ENCODE peak calls at places on chromosome 12, in seven cellular contexts. A is IMR-90, M is H9, R is mesenchymal stem cell, E is neuronal stem cell, X is H1, O is mesendoderm. K is an unnamed sample.

GRCh38 chr12:55670213-55670730 is 33.6 kb downstream of the OR10P1 start:
- DNase-seq in R (no peak), E (no peak), M (peak; percentile 22), A (no peak), O (no peak), X (no peak), K (no peak)

GRCh38 chr12:13100882-13101769 is 2.3 kb downstream of the GSG1 start:
- DNase-seq in E (peak; percentile 90), R (peak; percentile 98), M (peak; percentile 95), A (peak; percentile 91), O (peak; percentile 97), X (peak; percentile 47), K (peak; percentile 96)

GRCh38 chr12:102917026-102917787 is at the start of gene PAH:
- DNase-seq in O (peak; percentile 62), X (peak; percentile 51), R (no peak), E (peak; percentile 23), M (peak; percentile 97), A (no peak), K (no peak)

GRCh38 chr12:53268637-53269562 is 801 bp downstream of the ESPL1 start:
- DNase-seq in X (no peak), A (no peak), E (no peak), R (peak; percentile 18), M (no peak), O (peak; percentile 29), K (no peak)

GRCh38 chr12:3332190-3332589 is 158.8 kb upstream of the PRMT8 start:
- DNase-seq in O (no peak), R (peak; percentile 2), A (peak; percentile 21), M (no peak), X (no peak), E (no peak), K (no peak)

GRCh38 chr12:66829660-66830325 is 150.9 kb upstream of the GRIP1 start:
- DNase-seq in X (no peak), M (no peak), A (no peak), O (no peak), R (no peak), E (no peak), K (no peak)

GRCh38 chr12:92928431-92928961 is 599 bp downstream of the EEA1 start:
- DNase-seq in X (no peak), E (no peak), R (peak; percentile 51), O (no peak), A (no peak), M (no peak), K (peak; percentile 46)

GRCh38 chr12:47885012-47885501 is 19.7 kb downstream of the VDR start:
- DNase-seq in X (no peak), A (no peak), O (no peak), R (no peak), E (no peak), M (no peak), K (no peak)

GRCh38 chr12:116441292-116441691 is 117.9 kb upstream of the MAP1LC3B2 start:
- DNase-seq in E (no peak), R (no peak), M (no peak), O (no peak), X (no peak), A (peak; percentile 30), K (no peak)

GRCh38 chr12:85425349-85425612 is 145.3 kb downstream of the ALX1 start:
- DNase-seq in X (no peak), A (no peak), O (no peak), M (no peak), R (no peak), E (no peak), K (no peak)

GRCh38 chr12:104864668-104865067 is 93.4 kb downstream of the SLC41A2 start:
- DNase-seq in R (no peak), M (no peak), O (no peak), X (no peak), E (no peak), A (peak; percentile 18), K (peak; percentile 26)

GRCh38 chr12:67520611-67521010 is 127.9 kb upstream of the DYRK2 start:
- DNase-seq in O (no peak), R (no peak), M (no peak), X (no peak), A (no peak), E (no peak), K (no peak)

GRCh38 chr12:56929780-56930179 is 4.4 kb downstream of the SDR9C7 start:
- DNase-seq in E (no peak), O (no peak), M (no peak), A (no peak), R (no peak), X (no peak), K (no peak)

GRCh38 chr12:79725987-79726386 is 35.2 kb upstream of the PAWR start:
- DNase-seq in X (no peak), E (no peak), A (peak; percentile 84), O (no peak), M (no peak), R (peak; percentile 16), K (no peak)

GRCh38 chr12:3496964-3497363 is 6.0 kb downstream of the PRMT8 start:
- DNase-seq in R (no peak), O (peak; percentile 76), E (no peak), A (no peak), M (peak; percentile 67), X (no peak), K (peak; percentile 14)

GRCh38 chr12:123436017-123436964 is at the start of gene RILPL2:
- DNase-seq in M (peak; percentile 85), A (peak; percentile 65), O (peak; percentile 77), E (peak; percentile 49), R (peak; percentile 93), X (no peak), K (peak; percentile 87)

GRCh38 chr12:57342207-57342691 is 88.6 kb downstream of the R3HDM2 start:
- DNase-seq in E (peak; percentile 27), X (peak; percentile 21), R (peak; percentile 65), A (peak; percentile 54), O (peak; percentile 72), M (peak; percentile 65), K (peak; percentile 23)

GRCh38 chr12:10186299-10186698 is 7.5 kb downstream of the TMEM52B start:
- DNase-seq in E (no peak), O (no peak), R (no peak), X (no peak), A (no peak), M (no peak), K (no peak)

GRCh38 chr12:65657635-65658034 is 166.6 kb upstream of the HMGA2 start:
- DNase-seq in R (no peak), M (no peak), A (no peak), O (no peak), X (no peak), E (no peak), K (no peak)

GRCh38 chr12:52018448-52019122 is 11.8 kb downstream of the TAMALIN start:
- DNase-seq in O (no peak), A (no peak), E (no peak), R (no peak), M (no peak), X (no peak), K (no peak)

GRCh38 chr12:56775638-56776037 is 12.5 kb downstream of the HSD17B6 start:
- DNase-seq in X (no peak), M (no peak), E (no peak), R (no peak), A (no peak), O (no peak), K (no peak)

GRCh38 chr12:23197266-23197665 is 572.3 kb downstream of the ETNK1 start:
- DNase-seq in R (no peak), X (no peak), A (no peak), E (no peak), M (no peak), O (no peak), K (no peak)

GRCh38 chr12:133106253-133106652 is 23.8 kb downstream of the ZNF891 start:
- DNase-seq in O (peak; percentile 52), X (no peak), A (no peak), E (no peak), M (no peak), R (peak; percentile 7), K (no peak)

GRCh38 chr12:115983226-115983798 is 294.2 kb downstream of the MED13L start:
- DNase-seq in A (no peak), R (no peak), M (peak; percentile 76), X (peak; percentile 25), O (peak; percentile 76), E (no peak), K (no peak)

GRCh38 chr12:68559246-68559645 is 51.5 kb upstream of the RAP1B start:
- DNase-seq in R (no peak), M (no peak), A (peak; percentile 36), E (no peak), X (no peak), O (no peak), K (no peak)

DNA sequence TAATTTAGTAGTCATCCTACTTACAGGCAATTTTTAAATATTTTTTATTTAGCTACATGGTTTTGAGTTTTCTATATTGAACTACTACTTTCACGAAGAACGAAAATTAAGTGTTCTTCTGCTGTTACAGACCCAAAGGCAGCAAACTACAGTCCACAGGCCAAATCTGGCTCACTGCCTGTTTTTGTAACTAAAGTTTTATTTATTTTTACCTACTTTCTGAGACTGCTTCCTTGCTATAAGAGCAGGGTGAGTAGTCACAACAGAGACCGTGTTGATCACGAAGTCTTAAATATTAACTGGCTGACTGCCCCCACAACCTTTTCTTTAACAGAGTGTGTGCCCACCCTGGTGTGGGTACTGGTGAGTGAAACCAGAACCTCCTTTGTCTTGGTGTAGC is 11.6 kb downstream of the RBM19 start:
- DNase-seq in E (no peak), M (no peak), R (no peak), X (no peak), O (no peak), A (no peak), K (no peak)
- H3K23ac ChIP-seq in E (no peak overlapping the region), M (no peak overlapping the region), R (no peak overlapping the region), X (no peak overlapping the region), O (no peak overlapping the region), A (no peak overlapping the region), K (no peak overlapping the region)

GRCh38 chr12:119274636-119275065 is 59.9 kb upstream of the CCDC60 start:
- DNase-seq in X (peak; percentile 25), O (peak; percentile 65), M (peak; percentile 56), R (no peak), A (no peak), E (no peak), K (no peak)
- H3K4ac ChIP-seq in X (no peak overlapping the region), O (no peak overlapping the region), M (no peak overlapping the region), R (no peak overlapping the region), A (no peak overlapping the region), E (no peak overlapping the region), K (no peak overlapping the region)

DNA sequence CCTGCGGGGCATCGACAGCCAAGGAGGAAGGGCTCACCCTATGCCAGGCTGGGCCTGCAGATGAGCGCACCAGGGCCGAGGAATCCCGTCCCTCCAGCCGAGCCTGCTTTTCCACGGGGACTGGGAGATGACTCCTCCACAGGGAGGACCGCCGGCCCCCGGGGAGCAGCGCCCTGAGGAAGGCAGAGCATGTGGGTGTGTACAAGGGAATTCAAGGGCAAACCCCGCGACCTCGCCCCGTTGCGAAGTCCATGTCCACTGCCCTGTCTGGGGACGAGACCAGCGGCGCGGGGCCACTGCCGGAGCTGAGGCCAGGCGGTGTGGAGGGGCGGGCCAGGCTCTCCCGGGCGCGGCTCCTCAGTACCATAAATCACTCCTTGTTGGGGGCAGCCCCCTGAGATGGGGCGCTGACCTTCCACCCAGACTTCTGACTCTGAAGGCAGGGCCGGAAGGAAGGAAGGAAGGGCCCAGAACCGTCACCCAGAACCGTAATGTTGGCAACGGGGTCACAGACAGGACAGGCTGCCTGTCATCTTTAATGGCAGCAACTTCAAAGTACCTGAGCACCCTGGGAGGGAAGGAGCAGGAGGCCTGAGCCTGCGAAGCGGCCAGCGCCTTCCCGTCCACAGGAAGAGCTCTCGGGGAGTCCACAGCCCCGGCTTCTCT is 52.6 kb downstream of the RNF34 start:
- DNase-seq in R (no peak), A (no peak), E (no peak), O (no peak), X (no peak), M (no peak), K (peak; percentile 95)
- H3K23ac ChIP-seq in R (no peak overlapping the region), A (no peak overlapping the region), E (peak overlapping the region; percentile 85), O (no peak overlapping the region), X (no peak overlapping the region), M (no peak overlapping the region), K (no peak overlapping the region)

GRCh38 chr12:88058719-88059077 is 29.5 kb upstream of the C12orf50 start:
- DNase-seq in R (no peak), O (no peak), A (no peak), M (no peak), E (no peak), X (no peak), K (no peak)
- H3K4ac ChIP-seq in R (no peak overlapping the region), O (no peak overlapping the region), A (no peak overlapping the region), M (no peak overlapping the region), E (no peak overlapping the region), X (no peak overlapping the region), K (no peak overlapping the region)